ENCODE peak calls at places on chromosomes 5 and 9, in nine cellular contexts. I is lower lobe of right lung; U is MM.1S; E is heart right ventricle; W is transverse colon; Q is tibial nerve; S is brain microvascular endothelial cell; M is CD4-positive, CD25-positive, alpha-beta regulatory T cell; K is suprapubic skin. T is an unnamed sample. For H3K36me3, the result is how much of the 10 kb centered on the place peaks cover.

GRCh38 chr9:130869250-130869649 is 27.4 kb downstream of the QRFP start:
- DNase-seq in W (peak), Q (no peak), M (no peak), S (peak), K (no peak), E (peak), U (no peak), I (no peak), T (no peak)

GRCh38 chr5:107982703-107983425 is 312.1 kb upstream of the EFNA5 start:
- DNase-seq in U (no peak), W (no peak), E (no peak), Q (no peak), I (no peak), S (no peak), K (no peak), M (no peak), T (no peak)

GRCh38 chr5:178341091-178341960 is 108.7 kb upstream of the PHYKPL start:
- DNase-seq in K (no peak), Q (no peak), M (no peak), S (no peak), U (no peak), I (no peak), W (no peak), E (no peak), T (no peak)

GRCh38 chr5:135606431-135606830 is 27.6 kb upstream of the CXCL14 start:
- DNase-seq in S (no peak), E (no peak), I (no peak), U (no peak), Q (no peak), M (no peak), K (no peak), W (no peak), T (no peak)

GRCh38 chr9:77588319-77588937 is 59.7 kb downstream of the GNA14 start:
- DNase-seq in I (no peak), S (peak), U (no peak), Q (no peak), W (no peak), K (no peak), E (no peak), M (no peak), T (no peak)

GRCh38 chr5:78533356-78533755 is 115.2 kb downstream of the LHFPL2 start:
- DNase-seq in Q (no peak), K (no peak), W (no peak), S (no peak), E (no peak), U (no peak), M (no peak), I (no peak), T (no peak)

GRCh38 chr9:114098021-114098659 is 952 bp downstream of the KIF12 start:
- DNase-seq in U (no peak), M (no peak), K (no peak), E (no peak), Q (no peak), S (no peak), I (peak), W (peak), T (peak)

GRCh38 chr5:158569534-158569933 is 530.2 kb downstream of the EBF1 start:
- DNase-seq in Q (no peak), S (no peak), I (no peak), U (no peak), K (no peak), M (no peak), E (no peak), W (no peak), T (no peak)

GRCh38 chr9:72119853-72120252 is 29.4 kb upstream of the GDA start:
- DNase-seq in M (no peak), U (no peak), W (no peak), K (no peak), S (no peak), E (no peak), I (no peak), Q (no peak), T (no peak)

GRCh38 chr9:134843740-134844139 is 36.9 kb upstream of the FCN2 start:
- DNase-seq in W (no peak), Q (no peak), U (no peak), M (no peak), K (no peak), I (peak), E (no peak), S (no peak), T (no peak)

GRCh38 chr5:35618791-35619190 is 1.1 kb downstream of the SPEF2 start:
- DNase-seq in I (no peak), S (no peak), W (no peak), U (no peak), M (no peak), Q (no peak), E (no peak), K (no peak), T (no peak)

GRCh38 chr5:78509884-78510769 is 138.4 kb downstream of the LHFPL2 start:
- DNase-seq in Q (no peak), K (peak), W (peak), I (peak), U (peak), E (peak), M (no peak), S (no peak), T (peak)

GRCh38 chr5:81718300-81718699 is 32.6 kb downstream of the SSBP2 start:
- DNase-seq in I (no peak), K (no peak), U (no peak), M (no peak), E (no peak), W (no peak), S (no peak), Q (no peak), T (no peak)

GRCh38 chr9:85729882-85730281 is 11.9 kb downstream of the AGTPBP1 start:
- DNase-seq in U (no peak), I (no peak), W (no peak), S (no peak), E (no peak), Q (no peak), M (no peak), K (no peak), T (no peak)

GRCh38 chr5:72510610-72511121 is 3.5 kb upstream of the ZNF366 start:
- DNase-seq in S (peak), U (no peak), Q (no peak), M (no peak), E (no peak), I (no peak), K (no peak), W (no peak), T (no peak)

GRCh38 chr9:31355965-31356364 is 1028.5 kb upstream of the ACO1 start:
- DNase-seq in W (no peak), U (no peak), E (no peak), Q (no peak), I (no peak), M (no peak), K (no peak), S (no peak), T (no peak)

GRCh38 chr9:20985851-20986600 is 45.4 kb downstream of the HACD4 start:
- DNase-seq in M (no peak), S (no peak), E (no peak), I (no peak), Q (no peak), U (no peak), W (no peak), K (no peak), T (no peak)
- H3K36me3 ChIP-seq in M (under half), S (under half), E (half or more), I (under half), Q (under half), U (under half), W (under half), K (under half), T (under half)

DNA sequence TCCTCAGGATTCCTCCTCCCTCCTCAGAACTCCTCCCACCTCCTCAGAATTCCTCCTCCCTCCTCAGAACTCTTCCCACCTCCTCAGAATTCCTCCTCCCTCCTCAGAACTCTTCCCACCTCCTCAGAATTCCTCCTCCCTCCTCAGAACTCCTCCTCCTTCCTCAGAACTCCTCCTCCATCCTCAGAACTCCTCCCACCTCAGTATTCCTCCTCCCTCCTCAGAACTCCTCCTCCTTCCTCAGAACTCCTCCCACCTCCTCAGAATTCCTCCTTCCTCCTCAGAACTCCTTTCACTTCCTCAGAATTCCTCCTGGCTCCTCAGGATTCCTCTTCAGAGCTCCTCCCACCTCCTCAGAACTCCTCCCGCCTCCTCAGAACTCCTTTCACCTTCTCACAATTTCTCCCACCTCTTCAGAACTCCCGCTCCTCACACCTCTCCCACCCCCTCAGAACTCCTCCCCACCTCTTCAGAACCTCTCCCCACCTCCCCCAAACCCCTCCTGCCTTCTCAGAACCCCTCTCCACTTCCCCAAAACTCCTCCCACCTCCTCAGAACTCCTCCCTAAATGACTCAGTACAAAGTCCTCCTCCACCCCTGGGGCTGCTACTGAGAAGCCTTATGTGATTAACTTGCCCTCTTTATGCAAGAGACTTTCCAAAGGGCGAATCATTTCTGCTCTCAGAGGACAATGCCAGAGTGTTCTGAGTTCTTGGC is 23.2 kb downstream of the SLC46A2 start:
- DNase-seq in U (no peak), W (peak), Q (no peak), I (peak), E (no peak), M (no peak), S (peak), K (no peak), T (no peak)
- H3K27ac ChIP-seq in U (no peak), W (peak), Q (no peak), I (peak), E (no peak), M (no peak), S (no peak), K (peak), T (no peak)

DNA sequence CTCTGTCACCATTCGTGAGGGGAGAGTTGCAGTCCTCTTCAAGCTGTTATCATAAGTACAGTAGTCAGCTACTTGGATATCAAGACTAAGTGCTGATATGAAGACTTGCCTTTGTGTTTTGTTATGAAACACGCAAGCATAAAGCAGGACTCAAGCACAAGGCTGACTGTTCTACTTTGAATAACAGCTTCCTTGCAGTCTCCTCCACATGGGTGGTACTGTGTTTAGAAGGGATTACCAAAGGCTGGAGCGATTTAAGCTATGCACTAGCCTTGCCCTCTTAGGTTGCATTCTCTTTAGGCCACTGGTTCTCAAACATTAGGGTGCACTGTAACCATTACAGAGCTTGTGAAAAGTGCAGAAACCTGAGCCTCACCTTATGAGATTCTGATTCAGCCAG is 41.4 kb downstream of the SLC25A51 start:
- DNase-seq in M (no peak), S (no peak), I (no peak), Q (no peak), E (no peak), K (no peak), W (no peak), U (no peak), T (no peak)
- H3K36me3 ChIP-seq in M (under half), S (under half), I (half or more), Q (under half), E (half or more), K (half or more), W (under half), U (under half), T (under half)

DNA sequence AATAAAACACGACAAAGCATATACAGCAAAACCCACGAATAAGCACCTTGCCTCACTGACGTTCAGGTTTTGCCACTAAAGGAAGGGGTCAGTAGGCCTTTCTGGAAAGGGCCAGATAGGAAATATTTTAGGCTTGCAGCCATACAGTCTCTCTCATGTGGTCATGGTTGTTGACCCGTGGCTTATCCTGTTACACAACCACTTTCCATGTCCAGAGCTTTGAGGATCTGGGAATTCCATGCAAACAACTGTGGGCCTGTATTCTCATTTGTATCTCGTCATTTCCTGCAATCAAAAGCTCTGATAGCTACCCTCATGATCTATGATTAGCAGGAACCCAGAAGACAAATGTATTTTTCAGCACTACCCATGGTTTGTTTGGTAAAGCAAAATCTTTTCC is 108.3 kb downstream of the DRD1 start:
- DNase-seq in I (no peak), K (no peak), U (no peak), S (no peak), M (no peak), E (no peak), W (no peak), Q (no peak), T (no peak)
- H3K27ac ChIP-seq in I (no peak), K (no peak), U (no peak), S (no peak), M (no peak), E (no peak), W (no peak), Q (no peak), T (no peak)

DNA sequence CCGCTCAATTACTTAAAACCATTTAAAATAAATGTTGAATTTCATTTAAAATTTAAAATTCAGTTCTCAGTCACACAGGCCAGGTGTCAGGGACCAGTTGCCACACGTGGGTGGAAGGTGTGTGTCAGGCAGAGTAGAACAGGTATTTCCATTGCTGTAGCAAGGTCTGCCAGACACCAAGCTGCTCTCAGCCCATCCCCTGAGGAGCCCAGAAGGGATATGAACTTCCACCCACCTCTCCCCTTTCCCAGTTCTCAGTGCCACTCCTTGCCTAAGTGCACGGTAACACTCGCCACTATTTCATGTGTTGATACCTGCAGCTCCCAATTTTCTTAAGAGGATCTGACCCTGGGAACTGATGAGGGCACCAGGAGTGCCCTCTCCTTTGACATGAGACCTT is 12.7 kb downstream of the SYK start:
- DNase-seq in I (no peak), S (no peak), W (no peak), K (no peak), U (no peak), Q (no peak), E (no peak), M (no peak), T (no peak)
- H3K36me3 ChIP-seq in I (under half), S (under half), W (under half), K (under half), U (under half), Q (under half), E (under half), M (under half), T (under half)

GRCh38 chr5:150174285-150174684 is 7.7 kb downstream of the CDX1 start:
- DNase-seq in E (no peak), K (no peak), I (no peak), S (no peak), U (no peak), M (no peak), W (no peak), Q (no peak), T (no peak)
- H3K27ac ChIP-seq in E (no peak), K (no peak), I (no peak), S (no peak), U (no peak), M (no peak), W (peak), Q (no peak), T (no peak)

GRCh38 chr9:14671327-14671840 is 21.8 kb downstream of the ZDHHC21 start:
- DNase-seq in M (no peak), K (no peak), U (no peak), Q (no peak), S (no peak), W (no peak), I (no peak), E (no peak), T (no peak)
- H3K36me3 ChIP-seq in M (under half), K (under half), U (under half), Q (under half), S (under half), W (under half), I (under half), E (under half), T (under half)

GRCh38 chr9:100379862-100380261 is 27.1 kb upstream of the TEX10 start:
- DNase-seq in U (no peak), W (no peak), S (peak), Q (no peak), E (no peak), M (no peak), I (no peak), K (no peak), T (no peak)
- H3K27ac ChIP-seq in U (no peak), W (no peak), S (peak), Q (no peak), E (no peak), M (no peak), I (no peak), K (no peak), T (no peak)